ENCODE peak calls at places on chromosomes 2 and 18, in seven cellular contexts. U, Y, L, G, M, D and V are unnamed samples.

GRCh38 chr2:230330725-230331124 is 3.7 kb downstream of the SP140L start:
- DNase-seq in U (no peak), Y (no peak), L (no peak), G (peak; percentile 89), M (no peak), D (no peak), V (no peak)

GRCh38 chr2:231190531-231191197 is 7.8 kb upstream of the ARMC9 start:
- DNase-seq in U (no peak), Y (no peak), L (no peak), G (no peak), M (no peak), D (no peak), V (no peak)

GRCh38 chr2:215817046-215817445 is 196.3 kb downstream of the MREG start:
- DNase-seq in U (no peak), Y (no peak), L (no peak), G (no peak), M (no peak), D (no peak), V (no peak)

GRCh38 chr2:85534875-85535274 is 4.1 kb upstream of the MAT2A start:
- DNase-seq in U (no peak), Y (no peak), L (no peak), G (no peak), M (no peak), D (no peak), V (no peak)

GRCh38 chr2:203790134-203790533 is 77.4 kb upstream of the CTLA4 start:
- DNase-seq in U (no peak), Y (no peak), L (no peak), G (peak; percentile 72), M (no peak), D (no peak), V (no peak)

GRCh38 chr2:207223051-207223450 is 57.3 kb upstream of the KLF7 start:
- DNase-seq in U (no peak), Y (no peak), L (no peak), G (peak; percentile 72), M (no peak), D (no peak), V (no peak)

GRCh38 chr2:11071939-11072338 is 83.3 kb upstream of the SLC66A3 start:
- DNase-seq in U (no peak), Y (no peak), L (no peak), G (no peak), M (no peak), D (no peak), V (no peak)

GRCh38 chr18:75247041-75247551 is 36.5 kb downstream of the TSHZ1 start:
- DNase-seq in U (no peak), Y (no peak), L (no peak), G (peak; percentile 42), M (no peak), D (no peak), V (no peak)